ENCODE peak calls at places on chromosomes 7 and 10, in six cellular contexts. P, V, Q, T, S and R are unnamed samples.

GRCh38 chr10:3538291-3538849 is 246.6 kb downstream of the KLF6 start:
- DNase-seq in P (no peak), S (no peak), V (no peak), Q (no peak), T (no peak), R (peak)

GRCh38 chr7:4789194-4790077 is 14.0 kb downstream of the AP5Z1 start:
- DNase-seq in V (peak), Q (no peak), P (no peak), S (no peak), T (no peak), R (no peak)

GRCh38 chr7:6407434-6407833 is 40.3 kb downstream of the DAGLB start:
- DNase-seq in S (no peak), P (no peak), V (no peak), Q (no peak), T (no peak), R (no peak)

GRCh38 chr10:1869861-1870260 is 132.5 kb upstream of the ADARB2 start:
- DNase-seq in P (no peak), V (no peak), T (no peak), Q (no peak), S (no peak), R (no peak)

GRCh38 chr10:28842321-28842720 is 165.0 kb downstream of the BAMBI start:
- DNase-seq in T (no peak), S (no peak), Q (no peak), V (no peak), P (no peak), R (no peak)

GRCh38 chr7:101905203-101905865 is 87.9 kb downstream of the CUX1 start:
- DNase-seq in T (no peak), V (no peak), S (no peak), P (no peak), Q (no peak), R (no peak)

GRCh38 chr10:29691564-29692064 is 56.8 kb upstream of the SVIL start:
- DNase-seq in T (no peak), P (no peak), Q (no peak), S (no peak), V (peak), R (no peak)

GRCh38 chr7:100444311-100445278 is 8.3 kb upstream of the PPP1R35 start:
- DNase-seq in Q (peak), T (no peak), P (peak), S (no peak), V (no peak), R (no peak)

GRCh38 chr10:124798364-124798763 is 3.3 kb upstream of the ABRAXAS2 start:
- DNase-seq in S (no peak), P (no peak), T (no peak), Q (no peak), V (no peak), R (no peak)

GRCh38 chr7:151485006-151485732 is 34.5 kb downstream of the RHEB start:
- DNase-seq in S (peak), T (no peak), P (peak), V (no peak), Q (no peak), R (no peak)

GRCh38 chr10:103770139-103770538 is 85.2 kb downstream of the SH3PXD2A start:
- DNase-seq in T (no peak), Q (no peak), S (no peak), V (no peak), P (no peak), R (no peak)

GRCh38 chr7:94432799-94433198 is 38.1 kb downstream of the COL1A2 start:
- DNase-seq in Q (no peak), T (no peak), P (no peak), S (no peak), V (no peak), R (no peak)

GRCh38 chr10:58440484-58440883 is 55.3 kb downstream of the TFAM start:
- DNase-seq in P (no peak), S (no peak), Q (no peak), T (no peak), V (no peak), R (no peak)

GRCh38 chr10:51397695-51398094 is 301.7 kb downstream of the CSTF2T start:
- DNase-seq in P (no peak), V (no peak), T (no peak), S (no peak), Q (no peak), R (peak)

GRCh38 chr10:75294518-75294865 is 58.7 kb upstream of the COMTD1 start:
- DNase-seq in V (peak), Q (no peak), S (no peak), T (peak), P (no peak), R (no peak)

GRCh38 chr10:11547111-11547625 is 64.3 kb downstream of the USP6NL start:
- DNase-seq in Q (peak), T (no peak), V (no peak), S (no peak), P (no peak), R (no peak)

GRCh38 chr7:77979219-77979618 is 180.6 kb downstream of the PHTF2 start:
- DNase-seq in T (no peak), S (no peak), P (peak), Q (no peak), V (no peak), R (no peak)

GRCh38 chr10:73456187-73456890 is 23.0 kb upstream of the MSS51 start:
- DNase-seq in T (no peak), P (peak), S (no peak), Q (no peak), V (no peak), R (no peak)

GRCh38 chr7:81484266-81484665 is 285.6 kb downstream of the HGF start:
- DNase-seq in V (no peak), T (no peak), S (no peak), Q (peak), P (no peak), R (no peak)

GRCh38 chr10:81081887-81082620 is 544.4 kb downstream of the SH2D4B start:
- DNase-seq in Q (no peak), V (no peak), S (no peak), T (peak), P (no peak), R (peak)

GRCh38 chr10:96991313-96991841 is 159.3 kb downstream of the LCOR start:
- DNase-seq in T (no peak), S (no peak), P (no peak), V (no peak), Q (no peak), R (no peak)

GRCh38 chr7:32564542-32564941 is 69.3 kb downstream of the AVL9 start:
- DNase-seq in V (no peak), Q (no peak), P (no peak), T (no peak), S (no peak), R (no peak)

GRCh38 chr7:102985176-102985783 is 72.5 kb downstream of the LRRC17 start:
- DNase-seq in Q (no peak), S (no peak), P (no peak), T (no peak), V (no peak), R (no peak)

GRCh38 chr7:40009301-40009700 is 59.2 kb downstream of the CDK13 start:
- DNase-seq in Q (no peak), T (no peak), S (no peak), V (no peak), P (no peak), R (no peak)

GRCh38 chr10:101749033-101749432 is 26.9 kb downstream of the FGF8 start:
- DNase-seq in P (peak), V (no peak), S (peak), Q (no peak), T (no peak), R (peak)

GRCh38 chr10:98309366-98310355 is 41.7 kb upstream of the LOXL4 start:
- DNase-seq in T (peak), P (peak), S (peak), Q (peak), V (peak), R (peak)

GRCh38 chr10:91162495-91163268 is 57.8 kb upstream of the PCGF5 start:
- DNase-seq in P (peak), S (no peak), V (peak), Q (peak), T (peak), R (peak)

GRCh38 chr10:32000937-32001336 is 55.3 kb downstream of the KIF5B start:
- DNase-seq in V (no peak), Q (no peak), T (no peak), P (no peak), S (no peak), R (no peak)

GRCh38 chr10:124629410-124629809 is 114.8 kb downstream of the FAM53B start:
- DNase-seq in P (no peak), V (no peak), T (no peak), S (no peak), Q (no peak), R (no peak)

GRCh38 chr10:70920519-70920918 is 32.2 kb upstream of the PCBD1 start:
- DNase-seq in V (no peak), T (no peak), S (no peak), P (no peak), Q (no peak), R (peak)

DNA sequence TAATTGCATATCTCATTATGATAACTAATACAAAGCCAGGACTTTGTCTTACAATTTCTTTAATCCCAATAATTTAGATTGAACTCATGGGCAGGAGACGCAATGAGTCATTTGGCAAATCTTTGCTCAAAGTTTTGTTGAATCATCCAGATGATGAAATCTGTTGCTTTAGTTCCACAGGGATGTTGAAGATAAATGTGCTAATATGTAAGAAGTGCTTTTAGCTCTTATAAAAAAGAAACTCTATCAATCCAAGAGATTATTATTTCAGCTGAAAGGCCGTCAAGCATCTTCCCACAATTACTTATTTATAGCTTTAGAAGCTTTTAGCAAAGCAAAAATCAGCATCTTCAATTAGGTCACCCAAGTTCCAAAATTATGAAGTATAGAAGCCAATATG is 36.8 kb upstream of the ANK3 start:
- DNase-seq in V (no peak), T (no peak), S (no peak), P (no peak), Q (peak), R (no peak)
- TF ChIP-seq JUND in V (peak), T (no peak), S (peak), P (peak), Q (no peak), R (no peak)

GRCh38 chr10:122660696-122661095 is 39.0 kb downstream of the C10orf120 start:
- DNase-seq in P (no peak), S (no peak), Q (no peak), T (no peak), V (no peak), R (no peak)

GRCh38 chr10:122664501-122664900 is 35.1 kb downstream of the C10orf120 start:
- DNase-seq in T (no peak), S (no peak), Q (no peak), P (no peak), V (no peak), R (no peak)

GRCh38 chr10:122663516-122664130 is 36.0 kb downstream of the C10orf120 start:
- DNase-seq in S (no peak), Q (no peak), V (no peak), T (no peak), P (no peak), R (no peak)

GRCh38 chr10:122659651-122660050 is 40.0 kb downstream of the C10orf120 start:
- DNase-seq in S (no peak), Q (no peak), V (no peak), P (no peak), T (no peak), R (no peak)

GRCh38 chr10:122662231-122662630 is 37.4 kb downstream of the C10orf120 start:
- DNase-seq in V (no peak), Q (no peak), T (no peak), P (no peak), S (no peak), R (no peak)
- TF ChIP-seq JUND in V (no peak), Q (no peak), T (no peak), P (no peak), S (no peak), R (no peak)

DNA sequence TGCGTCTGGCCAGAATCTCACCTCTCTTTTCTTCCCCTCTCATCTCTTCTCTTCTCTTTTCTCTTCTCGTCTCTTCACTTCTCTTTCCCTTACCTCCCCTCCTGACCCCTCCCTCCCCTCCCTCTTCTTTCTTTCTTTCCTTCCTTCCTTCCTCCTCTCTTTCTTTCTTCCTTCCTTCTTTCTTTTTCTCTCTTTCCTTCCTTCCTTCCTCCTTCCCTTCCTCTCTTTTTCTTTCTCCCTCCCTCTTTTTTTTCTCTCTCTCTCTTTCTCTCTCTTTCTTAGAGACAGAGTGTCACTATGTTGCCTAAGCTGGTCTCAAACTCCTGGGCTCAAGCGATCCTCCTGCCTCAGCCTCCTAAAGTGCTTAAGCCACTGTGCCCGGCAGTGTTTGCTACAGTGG is 4.6 kb upstream of the GTF2IRD1 start:
- DNase-seq in T (no peak), S (no peak), Q (no peak), V (no peak), P (no peak), R (no peak)
- TF ChIP-seq JUND in T (no peak), S (no peak), Q (no peak), V (no peak), P (no peak), R (no peak)

DNA sequence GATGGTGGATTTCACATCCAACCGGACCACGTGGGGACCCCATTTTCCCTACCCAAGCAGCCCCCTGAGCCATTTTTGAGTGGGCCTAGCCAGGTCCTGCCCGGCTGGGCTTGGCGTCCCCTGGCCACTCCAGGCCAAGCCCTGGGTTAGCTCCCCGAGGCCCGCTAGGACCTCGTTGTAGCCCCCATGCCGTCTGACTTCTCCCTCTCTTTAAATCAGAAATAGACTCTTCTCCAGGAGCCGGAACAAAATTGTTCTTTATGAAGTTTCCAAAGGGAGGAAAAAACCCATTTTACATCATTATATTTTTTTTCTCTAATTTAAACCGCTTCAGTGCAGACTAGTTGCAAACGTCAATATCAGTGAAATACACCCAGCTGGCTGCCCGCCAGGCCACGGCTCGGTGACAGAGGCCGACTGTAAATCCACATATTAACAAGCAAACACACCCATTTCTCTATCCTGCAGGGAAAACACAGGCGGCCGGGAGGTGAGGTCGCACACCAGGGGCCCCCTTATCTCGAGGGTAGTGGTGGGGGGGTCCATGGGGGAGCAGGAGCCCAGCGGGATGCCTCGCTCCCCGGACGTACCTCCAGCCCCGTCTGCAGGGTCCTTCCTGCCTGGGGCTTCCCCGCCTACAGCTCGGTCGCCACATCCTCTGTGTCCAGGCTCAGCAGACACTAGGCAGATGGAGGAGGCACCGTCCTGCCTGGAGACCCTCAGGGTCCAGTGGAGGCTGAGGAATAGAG is 72.7 kb downstream of the ELFN1 start:
- DNase-seq in S (no peak), Q (no peak), V (peak), T (no peak), P (peak), R (no peak)
- TF ChIP-seq JUND in S (no peak), Q (no peak), V (no peak), T (no peak), P (no peak), R (no peak)

GRCh38 chr10:14397069-14397468 is 66.3 kb upstream of the FRMD4A start:
- DNase-seq in S (no peak), V (peak), P (no peak), Q (no peak), T (no peak), R (no peak)
- TF ChIP-seq JUND in S (no peak), V (peak), P (no peak), Q (no peak), T (peak), R (no peak)

GRCh38 chr10:113578766-113579165 is 25.9 kb downstream of the HABP2 start:
- DNase-seq in T (no peak), P (no peak), S (no peak), Q (no peak), V (no peak), R (no peak)
- TF ChIP-seq JUND in T (no peak), P (no peak), S (no peak), Q (no peak), V (no peak), R (no peak)

DNA sequence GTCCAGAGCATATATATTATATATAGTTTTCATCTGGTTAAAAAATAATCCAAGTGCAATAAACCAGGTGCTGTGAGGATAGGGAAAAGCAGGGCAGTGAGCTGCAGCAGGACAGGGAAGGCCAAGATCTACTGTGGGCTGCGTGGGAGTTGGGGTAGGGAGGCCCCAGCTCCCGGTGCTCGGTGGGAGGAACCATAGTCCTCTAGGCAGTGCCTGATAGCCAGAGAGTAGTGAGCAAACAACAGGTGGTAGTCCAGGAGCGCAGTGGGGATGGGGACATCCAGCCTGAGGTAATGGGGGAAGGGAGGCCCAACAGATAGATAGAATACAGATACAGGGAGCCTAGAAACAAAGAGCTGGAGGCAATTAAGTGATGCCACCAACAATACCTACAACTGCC is 4.1 kb upstream of the BMPR1A start:
- DNase-seq in T (no peak), Q (no peak), V (no peak), S (no peak), P (peak), R (no peak)
- TF ChIP-seq JUND in T (no peak), Q (no peak), V (no peak), S (no peak), P (no peak), R (no peak)

GRCh38 chr7:85407401-85407800 is 220.5 kb upstream of the SEMA3D start:
- DNase-seq in Q (no peak), P (no peak), T (no peak), V (no peak), S (no peak), R (no peak)

GRCh38 chr7:85405503-85405902 is 218.6 kb upstream of the SEMA3D start:
- DNase-seq in T (no peak), S (no peak), Q (no peak), P (no peak), V (no peak), R (no peak)

DNA sequence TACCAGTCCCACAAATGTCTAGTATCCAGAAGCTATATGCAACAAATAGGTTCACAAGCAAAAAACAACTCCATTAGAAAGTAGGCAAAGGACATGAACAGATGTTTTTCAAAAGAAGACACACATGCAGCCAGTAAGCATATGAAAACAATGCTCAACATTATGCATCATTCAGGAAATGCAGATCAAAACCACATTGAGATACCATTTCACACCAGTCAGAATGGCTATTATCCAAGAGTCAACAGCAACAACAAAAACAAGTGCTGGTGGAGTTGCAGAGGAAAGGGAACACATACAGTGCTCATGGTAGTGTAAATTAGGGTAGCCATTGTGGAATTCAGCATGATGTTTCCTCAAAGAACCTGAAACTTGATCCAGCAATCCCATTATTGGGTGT is 218.2 kb upstream of the SEMA3D start:
- DNase-seq in P (no peak), V (no peak), S (no peak), T (no peak), Q (no peak), R (no peak)
- TF ChIP-seq JUND in P (no peak), V (no peak), S (no peak), T (no peak), Q (no peak), R (no peak)

GRCh38 chr7:128783143-128783799 is 7.7 kb upstream of the OPN1SW start:
- DNase-seq in P (peak), T (peak), Q (peak), V (peak), S (peak), R (no peak)
- TF ChIP-seq JUND in P (peak), T (no peak), Q (no peak), V (no peak), S (no peak), R (no peak)